ENCODE peak calls at places on chromosomes 11 and 22, in four cellular contexts. S is HCT116, M is H1, U is K562. A is an unnamed sample.

GRCh38 chr22:23526588-23527315 is 53.3 kb downstream of the IGLL1 start:
- DNase-seq in S (no peak), M (no peak), U (no peak), A (no peak)

GRCh38 chr11:29786092-29786491 is 230.7 kb downstream of the KCNA4 start:
- DNase-seq in S (no peak), M (no peak), U (no peak), A (no peak)

GRCh38 chr11:111941963-111942362 is 4.8 kb downstream of the DIXDC1 start:
- DNase-seq in S (no peak), M (no peak), U (no peak), A (no peak)

GRCh38 chr22:17489101-17489500 is 74.2 kb upstream of the SLC25A18 start:
- DNase-seq in S (no peak), M (no peak), U (no peak), A (no peak)

GRCh38 chr11:65439331-65440181 is 17.0 kb downstream of the NEAT1 start:
- DNase-seq in S (no peak), M (no peak), U (no peak), A (no peak)

GRCh38 chr11:74683279-74683871 is 47.9 kb downstream of the CHRDL2 start:
- DNase-seq in S (no peak), M (peak; percentile 75), U (no peak), A (no peak)

GRCh38 chr11:2138436-2139117 is 612 bp downstream of the IGF2 start:
- DNase-seq in S (no peak), M (no peak), U (no peak), A (no peak)

GRCh38 chr11:120057595-120058581 is 80.0 kb downstream of the TRIM29 start:
- DNase-seq in S (peak; percentile 2), M (peak; percentile 62), U (no peak), A (peak; percentile 5)

GRCh38 chr22:24393012-24393559 is 34.3 kb upstream of the ADORA2A start:
- DNase-seq in S (no peak), M (no peak), U (no peak), A (no peak)

GRCh38 chr11:35365961-35366360 is 53.4 kb downstream of the SLC1A2 start:
- DNase-seq in S (no peak), M (no peak), U (no peak), A (no peak)

GRCh38 chr11:86440843-86441242 is 66.2 kb downstream of the CCDC81 start:
- DNase-seq in S (no peak), M (no peak), U (no peak), A (no peak)

GRCh38 chr11:6601041-6601461 is 2.4 kb downstream of the RRP8 start:
- DNase-seq in S (no peak), M (peak; percentile 23), U (no peak), A (no peak)

GRCh38 chr22:49400866-49401598 is 426.6 kb downstream of the BRD1 start:
- DNase-seq in S (no peak), M (no peak), U (no peak), A (no peak)

DNA sequence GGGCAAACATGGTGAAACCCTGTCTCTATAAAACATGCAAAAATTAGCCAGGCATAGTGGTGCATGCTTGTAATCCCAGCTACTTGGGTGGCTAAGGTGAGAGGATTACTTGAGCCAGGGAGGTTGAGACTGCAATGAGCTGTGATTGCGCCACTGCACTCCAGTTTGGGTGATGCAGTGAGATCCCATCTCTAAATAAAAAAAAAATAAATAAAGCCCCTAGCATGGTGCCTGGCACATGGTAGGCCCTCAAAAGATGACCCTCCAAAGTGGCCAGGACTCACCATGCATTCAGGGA is 74.6 kb downstream of the PTPRJ start:
- DNase-seq in S (no peak), M (no peak), U (no peak), A (no peak)
- TF ChIP-seq FOSL1 in S (no peak), M (no peak), U (no peak), A (no peak)

DNA sequence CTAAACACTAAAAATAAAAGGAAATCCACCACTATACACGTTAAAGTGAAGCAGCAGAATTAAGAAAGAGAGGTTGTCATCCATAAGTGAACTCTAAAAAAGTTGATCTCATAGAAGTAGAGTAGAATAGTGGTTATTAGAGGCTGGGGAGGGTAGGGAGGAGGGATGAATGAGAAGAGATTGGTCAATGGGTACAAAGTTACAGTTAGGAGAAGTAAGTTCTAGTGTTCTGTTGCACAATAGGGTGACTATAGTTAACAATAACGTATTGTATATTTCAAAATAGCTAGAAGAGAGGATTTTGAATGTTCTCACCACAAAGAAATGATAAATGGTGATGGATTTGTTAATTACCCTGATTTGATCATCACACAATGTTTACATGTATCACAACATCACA is 72.0 kb downstream of the CD82 start:
- DNase-seq in S (no peak), M (no peak), U (no peak), A (no peak)
- TF ChIP-seq FOSL1 in S (no peak), M (no peak), U (no peak), A (no peak)

GRCh38 chr11:45208135-45208534 is 61.7 kb downstream of the PRDM11 start:
- DNase-seq in S (no peak), M (no peak), U (no peak), A (no peak)
- TF ChIP-seq FOSL1 in S (no peak), M (no peak), U (no peak), A (no peak)

GRCh38 chr11:92461478-92461877 is 236.9 kb downstream of the FAT3 start:
- DNase-seq in S (no peak), M (no peak), U (no peak), A (no peak)
- TF ChIP-seq FOSL1 in S (no peak), M (no peak), U (no peak), A (no peak)

GRCh38 chr11:116073854-116074837 is 569.9 kb upstream of the CADM1 start:
- DNase-seq in S (no peak), M (no peak), U (no peak), A (no peak)
- TF ChIP-seq FOSL1 in S (no peak), M (no peak), U (no peak), A (no peak)

DNA sequence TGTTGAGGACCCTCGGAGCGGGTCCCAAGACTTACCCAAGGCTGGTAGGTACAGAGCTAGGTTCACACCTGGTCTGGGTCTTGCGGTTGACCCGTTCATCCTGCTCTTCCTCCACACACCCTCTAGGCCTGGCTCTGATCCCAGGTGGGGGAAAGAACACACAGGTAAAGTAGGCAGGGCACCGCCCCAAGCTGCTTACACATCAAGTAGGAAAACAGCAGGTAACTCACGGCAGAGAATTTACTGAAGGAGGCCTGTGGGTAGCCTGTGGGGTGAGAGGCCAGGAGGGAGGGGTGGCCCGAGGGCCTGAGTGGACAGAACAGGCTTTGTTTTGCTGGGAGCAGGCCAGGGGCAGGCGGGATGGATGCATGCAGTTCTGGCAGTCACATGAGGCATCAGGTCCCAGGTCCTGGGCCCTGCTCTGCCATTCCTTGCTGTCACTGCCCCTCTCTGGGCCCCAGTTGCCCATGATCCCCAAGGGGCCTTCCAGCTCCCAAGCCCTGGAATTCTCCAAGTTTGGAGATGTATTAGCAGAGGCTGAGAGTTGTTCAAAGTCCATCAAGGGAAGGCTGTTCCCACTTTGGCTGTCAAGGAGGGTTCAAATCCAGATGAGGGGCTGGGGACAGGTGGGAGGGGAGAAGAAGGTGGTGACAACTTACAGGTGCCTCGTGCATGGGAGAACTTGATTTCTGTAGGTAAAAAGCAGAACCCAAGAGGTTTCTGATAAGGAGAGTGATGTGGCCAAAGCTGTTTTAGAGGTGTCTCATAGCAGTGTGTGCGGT is 5.7 kb downstream of the TSKU start:
- DNase-seq in S (peak; percentile 85), M (no peak), U (no peak), A (peak; percentile 66)
- TF ChIP-seq FOSL1 in S (no peak), M (no peak), U (no peak), A (no peak)

DNA sequence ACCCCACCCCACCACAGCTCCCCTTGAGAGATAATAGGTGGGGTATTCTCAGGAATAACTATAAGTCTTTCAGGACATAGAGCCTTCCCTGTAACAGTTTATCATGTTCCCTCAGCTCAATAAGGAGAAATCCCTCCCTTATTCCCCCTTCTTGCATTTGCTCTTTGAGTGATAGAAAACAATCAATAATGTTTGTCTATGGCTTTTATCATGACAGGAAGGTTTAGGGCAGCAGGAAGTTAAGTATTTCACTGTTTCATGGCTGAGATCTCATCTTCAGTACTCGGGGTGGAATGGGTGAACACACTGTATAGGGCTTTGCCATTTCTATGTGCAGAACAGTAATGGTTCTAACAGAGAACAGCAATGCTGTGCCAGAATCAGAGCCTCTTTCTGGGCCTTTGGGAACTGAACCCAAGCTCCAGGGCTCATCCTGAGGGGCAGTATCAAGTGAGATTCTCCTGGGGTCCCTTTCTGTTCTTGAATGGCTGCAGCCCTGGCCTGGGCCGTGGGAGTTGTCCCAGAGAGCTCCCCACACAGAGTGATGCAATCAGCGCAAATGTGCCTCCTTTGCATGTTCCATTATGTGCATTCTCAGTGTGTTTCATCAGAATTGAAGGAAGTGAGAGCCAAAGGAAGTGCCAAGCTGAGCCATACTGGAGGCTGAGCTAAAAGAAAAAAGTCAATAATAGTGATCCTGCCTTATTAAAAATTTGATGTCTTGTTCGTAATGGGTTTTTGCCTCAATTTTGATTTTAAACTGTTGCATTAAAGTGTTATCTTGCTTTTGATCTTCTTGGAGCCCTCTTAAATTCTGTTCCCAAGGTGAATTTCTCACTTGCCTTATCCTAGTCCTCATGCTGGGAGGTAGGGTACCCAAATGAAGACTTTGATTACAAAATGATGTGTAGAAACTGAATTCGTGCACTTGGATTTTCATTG is 2.9 kb upstream of the CYP2R1 start:
- DNase-seq in S (no peak), M (no peak), U (peak; percentile 71), A (no peak)
- TF ChIP-seq FOSL1 in S (no peak), M (no peak), U (peak; percentile 40), A (no peak)

GRCh38 chr11:16896716-16897115 is 117.5 kb downstream of the PLEKHA7 start:
- DNase-seq in S (no peak), M (no peak), U (no peak), A (no peak)

GRCh38 chr11:16898274-16898985 is 115.8 kb downstream of the PLEKHA7 start:
- DNase-seq in S (no peak), M (no peak), U (no peak), A (no peak)

GRCh38 chr11:16899708-16900107 is 114.5 kb downstream of the PLEKHA7 start:
- DNase-seq in S (no peak), M (no peak), U (no peak), A (no peak)

GRCh38 chr11:16895306-16895705 is 118.9 kb downstream of the PLEKHA7 start:
- DNase-seq in S (no peak), M (no peak), U (no peak), A (no peak)

DNA sequence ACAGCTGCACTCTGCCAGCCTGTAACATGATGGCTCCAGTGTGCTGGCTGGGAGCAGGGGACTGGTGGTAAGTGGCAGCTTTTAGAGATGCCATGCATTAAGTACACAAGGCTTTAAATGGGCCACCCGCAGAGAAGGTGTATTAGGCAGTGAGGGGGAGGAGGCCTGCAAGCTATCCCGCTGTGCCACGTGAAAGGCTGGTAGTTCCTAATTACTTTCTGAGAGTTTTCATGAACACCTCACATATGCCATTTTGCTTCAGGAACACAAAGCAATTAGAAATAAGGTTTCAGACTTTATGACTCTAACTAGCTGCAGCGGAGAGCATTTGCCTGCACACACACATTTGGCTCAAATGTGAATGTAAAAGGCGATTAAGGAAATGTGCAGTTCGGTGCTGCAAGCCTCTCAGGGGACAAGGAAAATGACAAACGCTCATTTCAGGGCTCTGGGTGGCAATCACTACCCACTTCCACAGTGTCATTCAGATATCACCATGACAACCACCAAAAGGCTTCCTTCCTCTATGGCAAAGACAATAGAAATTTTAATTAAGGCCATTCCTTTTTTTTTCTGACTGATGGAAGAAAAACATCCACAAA is 116.7 kb downstream of the PLEKHA7 start:
- DNase-seq in S (no peak), M (peak; percentile 70), U (no peak), A (no peak)
- TF ChIP-seq FOSL1 in S (no peak), M (no peak), U (no peak), A (no peak)

GRCh38 chr22:45708145-45708544 is 36.5 kb downstream of the ATXN10 start:
- DNase-seq in S (no peak), M (no peak), U (no peak), A (no peak)
- TF ChIP-seq FOSL1 in S (no peak), M (no peak), U (no peak), A (no peak)